ENCODE peak calls at places on chromosomes 13 and 19, in four cellular contexts. S, L, X and B are unnamed samples.
A peak's percentile ranks its signal among the peaks of the same experiment; 100 is the strongest.

GRCh38 chr19:35024095-35024494 is 6.2 kb upstream of the SCN1B start:
- DNase-seq in S (no peak), L (no peak), X (no peak), B (no peak)

GRCh38 chr19:13396256-13397080 is 109.8 kb downstream of the CACNA1A start:
- DNase-seq in S (peak; percentile 30), L (peak; percentile 61), X (peak; percentile 22), B (no peak)

GRCh38 chr19:40709817-40710216 is 6.9 kb downstream of the COQ8B start:
- DNase-seq in S (no peak), L (no peak), X (no peak), B (no peak)

GRCh38 chr13:27362064-27362751 is 62.2 kb upstream of the GTF3A start:
- DNase-seq in S (peak; percentile 93), L (peak; percentile 68), X (peak; percentile 93), B (peak; percentile 72)

GRCh38 chr19:12580180-12580694 is 29.0 kb upstream of the ZNF564 start:
- DNase-seq in S (no peak), L (no peak), X (no peak), B (no peak)

GRCh38 chr13:99218969-99219368 is 18.3 kb downstream of the UBAC2 start:
- DNase-seq in S (no peak), L (no peak), X (no peak), B (peak; percentile 53)

GRCh38 chr19:43715776-43716175 is at the start of gene IRGC:
- DNase-seq in S (no peak), L (no peak), X (no peak), B (no peak)

GRCh38 chr13:44045179-44045562 is 165.5 kb downstream of the LACC1 start:
- DNase-seq in S (no peak), L (no peak), X (no peak), B (no peak)

GRCh38 chr19:9847087-9847671 is 12.1 kb downstream of the PIN1 start:
- DNase-seq in S (no peak), L (peak; percentile 71), X (peak; percentile 31), B (peak; percentile 32)

GRCh38 chr13:75326173-75327131 is 155.5 kb downstream of the TBC1D4 start:
- DNase-seq in S (no peak), L (peak; percentile 47), X (no peak), B (peak; percentile 36)

GRCh38 chr13:48542581-48543341 is 9.9 kb upstream of the RCBTB2 start:
- DNase-seq in S (peak; percentile 34), L (no peak), X (no peak), B (no peak)

GRCh38 chr13:49585220-49586157 is at the start of gene RCBTB1:
- DNase-seq in S (peak; percentile 79), L (peak; percentile 74), X (peak; percentile 78), B (peak; percentile 59)

GRCh38 chr13:91557328-91557727 is 158.9 kb downstream of the GPC5 start:
- DNase-seq in S (no peak), L (no peak), X (no peak), B (no peak)

GRCh38 chr19:508204-509150 is 1.2 kb downstream of the TPGS1 start:
- DNase-seq in S (no peak), L (no peak), X (no peak), B (no peak)

GRCh38 chr13:30186644-30187431 is 120.5 kb downstream of the KATNAL1 start:
- DNase-seq in S (no peak), L (no peak), X (no peak), B (no peak)

GRCh38 chr19:36528921-36529518 is 949 bp upstream of the ZNF260 start:
- DNase-seq in S (no peak), L (peak; percentile 35), X (peak; percentile 14), B (no peak)

GRCh38 chr13:111345682-111346081 is 25.2 kb downstream of the TEX29 start:
- DNase-seq in S (no peak), L (no peak), X (no peak), B (no peak)

GRCh38 chr19:36986131-36986530 is 70.0 kb downstream of the ZNF568 start:
- DNase-seq in S (no peak), L (no peak), X (no peak), B (no peak)

GRCh38 chr13:80363890-80364503 is 23.1 kb upstream of the SPRY2 start:
- DNase-seq in S (no peak), L (peak; percentile 5), X (no peak), B (no peak)

GRCh38 chr13:45847554-45848224 is 3.9 kb downstream of the SIAH3 start:
- DNase-seq in S (no peak), L (no peak), X (no peak), B (peak; percentile 54)

DNA sequence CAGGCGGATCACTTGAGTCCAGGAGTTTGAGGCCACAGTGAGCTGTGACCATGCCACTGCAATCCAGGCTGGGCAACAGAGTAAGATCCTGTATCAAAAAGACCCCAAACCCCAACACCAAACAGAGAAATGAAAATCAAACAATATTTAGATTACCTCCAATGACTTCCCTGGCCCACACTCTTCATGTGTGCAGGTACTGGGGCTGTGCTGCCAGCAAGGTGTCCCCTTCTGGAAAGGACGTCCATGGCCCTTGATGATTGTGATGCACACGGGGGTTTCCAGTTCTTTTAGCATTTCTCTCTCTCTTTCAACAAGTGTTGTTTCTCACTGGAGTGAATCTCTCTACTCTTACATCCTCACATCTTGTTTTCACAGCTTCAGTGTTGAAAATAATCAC is 23.7 kb upstream of the LGALS14 start:
- DNase-seq in S (no peak), L (no peak), X (no peak), B (no peak)
- H3K27ac ChIP-seq in S (no peak overlapping the region), L (no peak overlapping the region), X (no peak overlapping the region), B (no peak overlapping the region)

GRCh38 chr13:59543418-59543817 is 620.3 kb downstream of the DIAPH3 start:
- DNase-seq in S (no peak), L (no peak), X (no peak), B (no peak)

GRCh38 chr13:59542303-59542702 is 621.4 kb downstream of the DIAPH3 start:
- DNase-seq in S (no peak), L (no peak), X (no peak), B (no peak)

GRCh38 chr13:59546178-59546577 is 617.5 kb downstream of the DIAPH3 start:
- DNase-seq in S (no peak), L (no peak), X (no peak), B (no peak)

GRCh38 chr13:59547950-59548349 is 615.8 kb downstream of the DIAPH3 start:
- DNase-seq in S (no peak), L (no peak), X (no peak), B (no peak)

GRCh38 chr13:59545007-59545406 is 618.7 kb downstream of the DIAPH3 start:
- DNase-seq in S (no peak), L (no peak), X (no peak), B (no peak)
- TF ChIP-seq CTCF in S (no peak), L (no peak), X (no peak), B (no peak)

DNA sequence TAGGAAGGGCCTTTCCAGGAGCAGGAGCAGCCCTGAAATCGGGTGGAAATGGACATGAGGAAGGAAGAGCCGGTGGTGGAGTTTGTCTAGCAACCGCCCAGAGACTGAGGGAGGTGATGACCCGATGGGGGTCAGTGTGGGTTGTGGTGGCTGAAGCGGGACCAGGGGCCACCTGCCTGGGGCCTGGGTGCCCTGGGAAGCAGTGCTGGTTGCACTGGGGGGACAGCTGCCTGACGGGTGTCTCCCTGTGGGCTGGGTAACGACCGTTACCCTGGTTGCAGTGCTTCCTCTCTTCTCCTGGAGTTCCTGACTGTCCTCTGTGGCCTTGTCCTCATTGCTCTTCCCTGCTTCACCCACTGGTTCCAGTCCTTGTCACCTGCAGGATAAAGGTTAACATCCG is 13.0 kb downstream of the ZNF536 start:
- DNase-seq in S (no peak), L (no peak), X (no peak), B (no peak)
- H3K27me3 ChIP-seq in S (peaks cover 2% of the 10 kb centered on the region), L (no peaks in the 10 kb centered on the region), X (no peaks in the 10 kb centered on the region), B (no peaks in the 10 kb centered on the region)

DNA sequence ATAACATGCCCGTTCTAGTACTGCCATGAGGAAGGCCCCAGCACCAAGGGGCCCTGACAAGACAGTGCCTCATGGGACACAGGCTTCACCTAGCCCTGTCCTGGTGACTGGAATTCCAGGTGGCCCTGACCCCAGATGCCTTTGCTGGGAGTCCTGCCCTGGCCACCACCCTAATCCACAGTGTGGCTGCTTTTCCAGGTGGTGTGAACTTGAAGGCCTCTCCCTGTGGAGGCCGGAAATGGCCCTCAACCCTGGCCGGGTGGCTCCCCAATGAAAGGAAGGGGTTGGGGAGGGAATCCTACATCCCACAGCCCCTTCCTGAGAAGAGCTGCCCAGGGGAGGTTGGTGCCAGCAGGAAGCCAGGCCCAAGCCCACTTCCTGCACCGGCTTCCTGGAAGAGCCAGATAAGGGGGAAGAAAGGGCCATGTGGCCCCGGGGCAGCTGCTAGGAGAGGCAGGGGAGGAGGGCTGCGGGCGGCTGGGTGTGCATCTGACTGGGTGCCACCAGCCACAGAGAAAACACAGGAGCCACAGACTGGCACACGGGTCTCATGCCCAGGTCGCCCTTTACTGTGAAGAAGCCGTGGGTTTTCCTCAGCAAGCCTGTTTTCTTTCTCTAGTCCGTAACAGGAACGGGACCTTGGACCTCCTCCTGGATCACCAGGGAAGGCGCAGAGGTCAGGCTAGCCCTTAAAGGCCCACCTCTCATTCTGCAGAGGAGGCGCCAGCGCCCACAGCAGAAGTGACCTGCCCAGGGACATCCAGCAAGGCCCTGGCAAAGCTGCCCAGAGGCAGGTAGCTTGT is 4.7 kb downstream of the LSM4 start:
- DNase-seq in S (no peak), L (no peak), X (no peak), B (peak; percentile 48)
- H3K27ac ChIP-seq in S (no peak overlapping the region), L (no peak overlapping the region), X (peak overlapping the region; percentile 49), B (peak overlapping the region; percentile 87)

GRCh38 chr13:23628250-23628649 is 58.0 kb downstream of the TNFRSF19 start:
- DNase-seq in S (no peak), L (no peak), X (no peak), B (no peak)
- TF ChIP-seq CTCF in S (no peak), L (no peak), X (no peak), B (no peak)

DNA sequence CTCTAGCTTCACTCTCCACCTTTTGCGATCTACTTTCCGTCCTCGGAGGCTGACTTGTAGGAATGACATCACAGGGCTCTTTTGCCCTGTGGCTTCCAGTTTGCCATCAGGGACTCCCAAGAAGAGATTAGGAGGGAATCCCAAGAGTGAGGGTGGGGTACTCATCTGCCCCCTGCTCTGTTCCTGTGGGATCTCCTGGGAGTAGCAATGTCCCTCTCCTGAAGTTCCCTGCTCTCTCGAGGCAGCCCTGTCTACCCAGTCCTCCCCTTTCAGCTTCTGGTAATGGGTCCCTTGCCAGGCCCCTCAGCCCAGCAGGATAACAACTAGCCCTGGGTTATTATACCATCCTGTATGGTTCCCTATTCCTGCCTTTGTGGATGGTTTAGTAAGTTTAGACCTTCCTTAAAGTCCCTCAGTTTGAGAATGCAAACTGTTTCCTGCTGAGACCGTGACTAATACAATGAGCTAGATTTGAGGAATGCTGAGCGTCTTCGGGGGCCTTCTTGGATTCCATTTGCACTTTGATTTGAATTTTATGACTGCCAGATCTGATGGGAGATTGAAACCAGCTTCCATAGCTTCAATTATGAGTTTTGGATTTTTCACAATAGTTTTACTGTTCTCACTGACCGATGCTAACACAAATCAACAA is 73.7 kb upstream of the IPO5 start:
- DNase-seq in S (no peak), L (peak; percentile 54), X (no peak), B (no peak)
- H3K27me3 ChIP-seq in S (no peaks in the 10 kb centered on the region), L (no peaks in the 10 kb centered on the region), X (no peaks in the 10 kb centered on the region), B (no peaks in the 10 kb centered on the region)

GRCh38 chr19:33292595-33293254 is 9.6 kb downstream of the CEBPA start:
- DNase-seq in S (no peak), L (no peak), X (no peak), B (no peak)

GRCh38 chr19:33295621-33296472 is 6.5 kb downstream of the CEBPA start:
- DNase-seq in S (no peak), L (no peak), X (no peak), B (no peak)

GRCh38 chr19:33296473-33297060 is 5.8 kb downstream of the CEBPA start:
- DNase-seq in S (no peak), L (no peak), X (no peak), B (no peak)

GRCh38 chr19:33293255-33294057 is 8.9 kb downstream of the CEBPA start:
- DNase-seq in S (no peak), L (peak; percentile 78), X (no peak), B (no peak)

GRCh38 chr19:33294058-33294798 is 8.1 kb downstream of the CEBPA start:
- DNase-seq in S (no peak), L (no peak), X (no peak), B (no peak)
- H3K27ac ChIP-seq in S (no peak overlapping the region), L (no peak overlapping the region), X (peak overlapping the region; percentile 66), B (no peak overlapping the region)